ENCODE peak calls at places on chromosomes 3 and 15, in nine cellular contexts. A is stimulated activated CD8-positive, alpha-beta memory T cell treated with anti-CD3 and anti-CD28 coated beads, Interleukin-2, amount 100 ng/mL, for 1 hour; O is bronchial epithelial cell; W is effector CD4-positive, alpha-beta T cell; N is psoas muscle; F is stimulated activated naive CD8-positive, alpha-beta T cell treated with anti-CD3 and anti-CD28 coated beads, Interleukin-15, Interleukin-2, amounts not matched to agents 100 U/mL and 50 U/mL, for 24 hours; B is activated gamma-delta T cell treated with Interleukin-2 at 50 U/mL for 16 hours; P is NCI-H460; I is SK-N-SH. S is an unnamed sample.

GRCh38 chr3:129794319-129795201 is 99.0 kb downstream of the TMCC1 start:
- DNase-seq in A (no peak), O (peak), W (no peak), N (peak), F (peak), B (peak), P (no peak), I (peak), S (peak)

GRCh38 chr3:72907131-72907697 is 19.4 kb downstream of the GXYLT2 start:
- DNase-seq in A (no peak), O (peak), W (no peak), N (no peak), F (no peak), B (no peak), P (no peak), I (no peak), S (no peak)

GRCh38 chr3:117734431-117734830 is 1024.9 kb downstream of the TUSC7 start:
- DNase-seq in A (no peak), O (peak), W (no peak), N (no peak), F (no peak), B (no peak), P (peak), I (no peak), S (no peak)

GRCh38 chr3:144018776-144019175 is 47.2 kb downstream of the DIPK2A start:
- DNase-seq in A (no peak), O (peak), W (no peak), N (no peak), F (no peak), B (no peak), P (no peak), I (no peak), S (no peak)

GRCh38 chr15:100107151-100107550 is 234.6 kb downstream of the ADAMTS17 start:
- DNase-seq in A (no peak), O (no peak), W (no peak), N (no peak), F (no peak), B (no peak), P (no peak), I (peak), S (no peak)

GRCh38 chr15:77224352-77224751 is 153.4 kb upstream of the TSPAN3 start:
- DNase-seq in A (no peak), O (no peak), W (no peak), N (no peak), F (no peak), B (no peak), P (no peak), I (no peak), S (no peak)

GRCh38 chr15:77836901-77837648 is 204.4 kb upstream of the LINGO1 start:
- DNase-seq in A (no peak), O (no peak), W (no peak), N (peak), F (no peak), B (no peak), P (no peak), I (no peak), S (no peak)

GRCh38 chr3:47434849-47435248 is 40.9 kb downstream of the SCAP start:
- DNase-seq in A (no peak), O (no peak), W (no peak), N (no peak), F (no peak), B (no peak), P (no peak), I (no peak), S (no peak)

GRCh38 chr15:73225358-73226015 is 143.3 kb downstream of the HCN4 start:
- DNase-seq in A (no peak), O (peak), W (no peak), N (no peak), F (peak), B (no peak), P (no peak), I (no peak), S (no peak)

S was measured in D341Med.